ENCODE peak calls at places on chromosome 10, in ten cellular contexts. H is H7; U is GM23248; M is activated CD4-positive, alpha-beta T cell treated with anti-CD3 and anti-CD28 coated beads for 48 hours; K is CD4-positive, CD25-positive, alpha-beta regulatory T cell; V is hepatocyte; X is HuH-7; G is DMS 273 treated with DMSO at 0.1 percent for 48 hours; Q is foreskin keratinocyte; I is naive thymus-derived CD8-positive, alpha-beta T cell. C is an unnamed sample.

GRCh38 chr10:24518981-24519597 is 204.6 kb downstream of the ARHGAP21 start:
- DNase-seq in M (peak; percentile 60), G (no peak), I (peak; percentile 11), X (peak; percentile 86), Q (peak; percentile 37), H (peak; percentile 73), K (peak; percentile 5), V (peak; percentile 85), U (peak; percentile 79), C (peak; percentile 88)

GRCh38 chr10:77828376-77828775 is 98.2 kb downstream of the DLG5 start:
- DNase-seq in K (no peak), I (no peak), V (no peak), Q (no peak), H (no peak), X (no peak), U (no peak), M (no peak), G (no peak), C (no peak)

GRCh38 chr10:114367041-114367675 is 37.1 kb downstream of the AFAP1L2 start:
- DNase-seq in V (no peak), M (no peak), G (peak; percentile 27), H (no peak), I (no peak), U (peak; percentile 5), X (no peak), Q (no peak), K (no peak), C (no peak)

GRCh38 chr10:131048595-131048994 is 262.9 kb downstream of the TCERG1L start:
- DNase-seq in M (no peak), G (no peak), I (no peak), H (peak; percentile 41), U (no peak), K (no peak), Q (no peak), X (no peak), V (no peak), C (no peak)

GRCh38 chr10:15169555-15170407 is 1.3 kb upstream of the NMT2 start:
- DNase-seq in K (peak; percentile 80), I (peak; percentile 78), V (no peak), Q (no peak), X (no peak), M (peak; percentile 54), H (no peak), U (no peak), G (no peak), C (no peak)

GRCh38 chr10:20247858-20248257 is 431.6 kb downstream of the PLXDC2 start:
- DNase-seq in H (no peak), G (no peak), I (no peak), U (no peak), K (no peak), M (no peak), X (no peak), V (no peak), Q (no peak), C (no peak)

GRCh38 chr10:5512881-5513698 is 11.7 kb upstream of the CALML3 start:
- DNase-seq in I (peak; percentile 16), V (no peak), U (no peak), K (no peak), H (no peak), M (peak; percentile 49), X (no peak), Q (no peak), G (no peak), C (no peak)

GRCh38 chr10:70306168-70306705 is 22.4 kb upstream of the NPFFR1 start:
- DNase-seq in H (no peak), V (no peak), Q (no peak), M (no peak), X (no peak), I (no peak), G (no peak), K (no peak), U (no peak), C (no peak)

GRCh38 chr10:115772606-115773005 is 500.4 kb downstream of the GFRA1 start:
- DNase-seq in M (no peak), V (no peak), X (no peak), I (no peak), U (peak; percentile 77), Q (peak; percentile 85), K (no peak), H (no peak), G (no peak), C (no peak)

GRCh38 chr10:53479365-53479764 is 706.8 kb upstream of the MBL2 start:
- DNase-seq in G (no peak), X (no peak), I (no peak), V (no peak), U (no peak), K (no peak), M (no peak), Q (no peak), H (no peak), C (no peak)

GRCh38 chr10:114068054-114068707 is 24.5 kb downstream of the ADRB1 start:
- DNase-seq in H (no peak), G (no peak), X (no peak), V (no peak), K (no peak), U (peak; percentile 27), I (no peak), M (no peak), Q (peak; percentile 82), C (no peak)

GRCh38 chr10:130190065-130190736 is 54.0 kb downstream of the GLRX3 start:
- DNase-seq in H (peak; percentile 99), X (peak; percentile 89), I (peak; percentile 88), V (peak; percentile 95), Q (peak; percentile 65), U (peak; percentile 91), K (peak; percentile 86), M (peak; percentile 92), G (no peak), C (peak; percentile 90)

GRCh38 chr10:86339226-86339865 is 27.2 kb downstream of the GRID1 start:
- DNase-seq in U (no peak), I (no peak), G (no peak), Q (no peak), H (no peak), M (no peak), K (no peak), X (no peak), V (no peak), C (no peak)

GRCh38 chr10:73922007-73922863 is 11.3 kb downstream of the PLAU start:
- DNase-seq in V (no peak), U (no peak), I (peak; percentile 81), H (no peak), Q (no peak), X (no peak), G (no peak), M (peak; percentile 6), K (peak; percentile 61), C (no peak)

GRCh38 chr10:68251146-68251545 is 19.2 kb upstream of the ATOH7 start:
- DNase-seq in Q (no peak), U (no peak), V (no peak), X (no peak), H (peak; percentile 51), I (no peak), M (no peak), K (no peak), G (peak; percentile 43), C (no peak)

GRCh38 chr10:5776881-5777197 is 36.4 kb downstream of the GDI2 start:
- DNase-seq in V (no peak), I (no peak), G (no peak), M (no peak), H (no peak), Q (peak; percentile 26), U (peak; percentile 94), X (no peak), K (no peak), C (peak; percentile 83)

GRCh38 chr10:14403846-14404623 is 73.3 kb upstream of the FRMD4A start:
- DNase-seq in M (no peak), X (no peak), U (no peak), G (no peak), V (no peak), Q (no peak), K (no peak), I (no peak), H (no peak), C (peak; percentile 84)

GRCh38 chr10:68330852-68331454 is 911 bp upstream of the HNRNPH3 start:
- DNase-seq in V (peak; percentile 18), K (no peak), G (no peak), Q (no peak), U (peak; percentile 71), I (no peak), M (peak; percentile 32), H (no peak), X (no peak), C (no peak)

GRCh38 chr10:86599729-86600128 is 54.6 kb upstream of the OPN4 start:
- DNase-seq in H (peak; percentile 76), Q (no peak), K (no peak), V (no peak), X (no peak), I (no peak), M (peak; percentile 29), G (no peak), U (no peak), C (peak; percentile 85)

GRCh38 chr10:51585742-51586141 is 113.7 kb downstream of the CSTF2T start:
- DNase-seq in M (no peak), X (no peak), H (no peak), I (no peak), Q (no peak), G (no peak), K (no peak), U (no peak), V (peak; percentile 3), C (no peak)

GRCh38 chr10:11175823-11176243 is 158.2 kb downstream of the CELF2 start:
- DNase-seq in M (no peak), U (no peak), G (no peak), K (peak; percentile 44), I (no peak), X (no peak), H (no peak), Q (no peak), V (no peak), C (no peak)

GRCh38 chr10:121594623-121595320 is 3.5 kb downstream of the FGFR2 start:
- DNase-seq in G (no peak), H (no peak), I (no peak), K (no peak), U (peak; percentile 41), X (no peak), Q (peak; percentile 38), M (no peak), V (no peak), C (no peak)

GRCh38 chr10:17671307-17671706 is 27.4 kb downstream of the STAM start:
- DNase-seq in M (no peak), U (no peak), K (no peak), Q (no peak), H (peak; percentile 37), X (peak; percentile 25), V (no peak), I (no peak), G (no peak), C (no peak)

GRCh38 chr10:101319241-101319915 is 34.6 kb upstream of the BTRC start:
- DNase-seq in U (peak; percentile 38), M (no peak), H (peak; percentile 75), Q (peak; percentile 56), X (no peak), V (peak; percentile 17), I (no peak), G (no peak), K (no peak), C (peak; percentile 43)

GRCh38 chr10:88832376-88832775 is 19.3 kb downstream of the ANKRD22 start:
- DNase-seq in M (no peak), K (no peak), Q (no peak), X (no peak), V (no peak), H (no peak), G (no peak), I (no peak), U (no peak), C (no peak)

GRCh38 chr10:62584726-62585125 is 210.6 kb downstream of the ZNF365 start:
- DNase-seq in M (no peak), Q (no peak), H (no peak), V (no peak), X (no peak), U (peak; percentile 41), I (no peak), G (no peak), K (no peak), C (no peak)